ENCODE peak calls at places on chromosomes 6 and 20, in ten cellular contexts. P, G, J, Y, D, S, L, Q, N and E are unnamed samples.

GRCh38 chr6:26284537-26285142 is 80.4 kb upstream of the BTN3A2 start:
- DNase-seq in Q (no peak), Y (peak), N (peak), D (peak), S (peak), J (peak), L (peak), G (peak), P (no peak), E (peak)

GRCh38 chr20:17503501-17504325 is 27.5 kb downstream of the BFSP1 start:
- DNase-seq in L (no peak), Q (no peak), N (no peak), D (no peak), Y (peak), S (no peak), P (no peak), G (no peak), J (no peak), E (no peak)

GRCh38 chr6:89997456-89998445 is 103.5 kb downstream of the GJA10 start:
- DNase-seq in S (no peak), Q (no peak), Y (no peak), L (no peak), D (no peak), G (no peak), J (no peak), P (peak), N (no peak), E (no peak)

GRCh38 chr6:37550436-37550835 is 50.7 kb upstream of the CCDC167 start:
- DNase-seq in S (peak), Q (no peak), P (peak), Y (no peak), L (no peak), D (no peak), J (peak), G (no peak), N (no peak), E (no peak)

GRCh38 chr6:163338671-163339405 is 75.7 kb upstream of the QKI start:
- DNase-seq in G (no peak), P (peak), N (peak), Q (no peak), L (no peak), D (no peak), J (peak), S (no peak), Y (no peak), E (no peak)

GRCh38 chr6:80209434-80209833 is 103.0 kb downstream of the BCKDHB start:
- DNase-seq in P (no peak), Q (no peak), Y (no peak), D (no peak), J (peak), S (no peak), G (no peak), N (no peak), L (no peak), E (no peak)

GRCh38 chr6:53282741-53283140 is 66.0 kb downstream of the ELOVL5 start:
- DNase-seq in J (peak), D (no peak), Q (no peak), Y (no peak), G (no peak), N (no peak), P (no peak), L (no peak), S (no peak), E (no peak)

GRCh38 chr6:13617066-13617465 is 1.9 kb downstream of the NOL7 start:
- DNase-seq in Y (no peak), G (no peak), S (no peak), Q (no peak), L (no peak), P (no peak), J (no peak), D (no peak), N (no peak), E (no peak)

GRCh38 chr6:170132011-170132521 is 158.8 kb downstream of the DLL1 start:
- DNase-seq in G (no peak), Q (no peak), L (no peak), D (no peak), S (no peak), Y (no peak), J (no peak), N (no peak), P (no peak), E (no peak)

GRCh38 chr20:11919046-11919445 is 1.4 kb downstream of the BTBD3 start:
- DNase-seq in L (no peak), J (peak), Y (no peak), D (no peak), N (no peak), S (no peak), P (no peak), Q (peak), G (no peak), E (peak)

GRCh38 chr6:52360028-52360427 is 1.9 kb upstream of the PAQR8 start:
- DNase-seq in P (no peak), Y (no peak), Q (no peak), D (no peak), S (no peak), N (no peak), J (no peak), L (no peak), G (no peak), E (no peak)

GRCh38 chr20:37903317-37904007 is 535 bp downstream of the VSTM2L start:
- DNase-seq in L (no peak), D (no peak), G (no peak), J (no peak), N (peak), Y (peak), Q (no peak), S (no peak), P (no peak), E (no peak)

GRCh38 chr20:49595811-49596545 is 28.0 kb upstream of the PTGIS start:
- DNase-seq in Q (no peak), P (no peak), D (no peak), J (peak), S (no peak), N (no peak), L (no peak), Y (no peak), G (peak), E (no peak)